ENCODE peak calls at places on chromosomes 3 and 15, in seven cellular contexts. X is HCT116, T is IMR-90, M is HepG2, S is A549, Y is K562, O is GM12878. L is an unnamed sample.
A peak's percentile ranks its signal among the peaks of the same experiment; 100 is the strongest.

GRCh38 chr3:101898752-101899169 is 49.4 kb downstream of the NFKBIZ start:
- DNase-seq in X (no peak), T (no peak), M (no peak), S (no peak), Y (no peak), O (peak; percentile 81), L (no peak)

GRCh38 chr3:12004741-12005513 is 739 bp downstream of the SYN2 start:
- DNase-seq in X (no peak), T (no peak), M (no peak), S (no peak), Y (no peak), O (no peak), L (peak; percentile 71)

GRCh38 chr3:171444291-171444690 is 15.9 kb downstream of the TNIK start:
- DNase-seq in X (no peak), T (no peak), M (no peak), S (no peak), Y (no peak), O (no peak), L (no peak)

GRCh38 chr3:53354945-53355498 is 7.7 kb upstream of the DCP1A start:
- DNase-seq in X (no peak), T (peak; percentile 37), M (no peak), S (no peak), Y (no peak), O (no peak), L (no peak)

GRCh38 chr3:133938770-133939495 is 43.3 kb upstream of the RAB6B start:
- DNase-seq in X (no peak), T (peak; percentile 23), M (no peak), S (no peak), Y (no peak), O (no peak), L (no peak)

GRCh38 chr3:51276046-51276445 is 109.0 kb upstream of the MANF start:
- DNase-seq in X (no peak), T (no peak), M (no peak), S (no peak), Y (no peak), O (no peak), L (no peak)

GRCh38 chr15:33094336-33094735 is 100.2 kb downstream of the FMN1 start:
- DNase-seq in X (no peak), T (peak; percentile 88), M (no peak), S (no peak), Y (no peak), O (no peak), L (no peak)

GRCh38 chr3:139456391-139456790 is 19.9 kb downstream of the RBP2 start:
- DNase-seq in X (no peak), T (no peak), M (no peak), S (no peak), Y (no peak), O (no peak), L (no peak)

GRCh38 chr15:69170597-69170996 is 10.2 kb downstream of the GLCE start:
- DNase-seq in X (no peak), T (no peak), M (no peak), S (no peak), Y (no peak), O (no peak), L (no peak)

GRCh38 chr3:89184151-89184550 is 76.7 kb downstream of the EPHA3 start:
- DNase-seq in X (no peak), T (no peak), M (no peak), S (no peak), Y (no peak), O (no peak), L (no peak)

GRCh38 chr3:138367912-138368311 is 19.5 kb downstream of the MRAS start:
- DNase-seq in X (no peak), T (peak; percentile 23), M (no peak), S (no peak), Y (peak; percentile 42), O (no peak), L (no peak)

GRCh38 chr3:52155912-52156311 is 1.7 kb upstream of the POC1A start:
- DNase-seq in X (no peak), T (no peak), M (no peak), S (no peak), Y (no peak), O (no peak), L (no peak)

GRCh38 chr3:194389269-194389668 is 9.8 kb downstream of the GP5 start:
- DNase-seq in X (no peak), T (no peak), M (no peak), S (no peak), Y (no peak), O (no peak), L (peak; percentile 24)

GRCh38 chr15:92541197-92542190 is 114.1 kb downstream of the FAM174B start:
- DNase-seq in X (no peak), T (no peak), M (no peak), S (no peak), Y (no peak), O (no peak), L (no peak)

GRCh38 chr15:70470556-70471191 is 292.7 kb downstream of the UACA start:
- DNase-seq in X (no peak), T (no peak), M (no peak), S (no peak), Y (no peak), O (no peak), L (no peak)

GRCh38 chr15:33860749-33861148 is 107.5 kb upstream of the CHRM5 start:
- DNase-seq in X (peak; percentile 13), T (peak; percentile 61), M (no peak), S (no peak), Y (no peak), O (no peak), L (no peak)

GRCh38 chr3:30544811-30545210 is 61.6 kb upstream of the TGFBR2 start:
- DNase-seq in X (no peak), T (peak; percentile 93), M (no peak), S (peak; percentile 66), Y (no peak), O (no peak), L (no peak)

GRCh38 chr3:70040386-70040785 is 40.9 kb downstream of the SAMMSON start:
- DNase-seq in X (no peak), T (no peak), M (no peak), S (peak; percentile 1), Y (no peak), O (no peak), L (no peak)

GRCh38 chr3:6444888-6445658 is 415.8 kb upstream of the GRM7 start:
- DNase-seq in X (no peak), T (no peak), M (no peak), S (no peak), Y (peak; percentile 14), O (no peak), L (no peak)

DNA sequence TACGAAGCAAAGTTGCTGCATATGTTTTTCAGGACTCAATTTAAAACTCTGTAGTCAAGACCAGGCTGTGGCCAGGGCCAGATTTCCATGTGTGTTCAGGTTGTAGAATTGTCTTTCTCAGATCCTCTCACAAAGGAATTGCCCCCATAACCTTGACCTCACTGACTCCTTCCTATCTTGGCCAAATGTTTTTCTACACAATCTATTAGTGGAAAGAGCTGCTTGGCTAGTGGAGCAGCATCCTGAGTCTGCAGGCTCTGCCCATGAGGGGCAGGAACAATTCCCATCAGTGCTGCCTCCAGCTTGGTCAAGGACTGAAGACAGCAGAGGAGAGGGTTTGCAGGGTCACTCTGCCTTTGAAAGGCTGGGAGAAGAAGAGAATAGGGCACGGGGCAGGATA is 6.9 kb upstream of the TBC1D21 start:
- DNase-seq in X (no peak), T (no peak), M (no peak), S (no peak), Y (no peak), O (no peak), L (no peak)
- TF ChIP-seq RAD21 in X (no peak), T (no peak), M (no peak), S (no peak), Y (no peak), O (no peak), L (no peak)

GRCh38 chr3:158711886-158712285 is 20.4 kb downstream of the RARRES1 start:
- DNase-seq in X (no peak), T (peak; percentile 91), M (no peak), S (peak; percentile 50), Y (no peak), O (no peak), L (no peak)

GRCh38 chr3:158712443-158712842 is 19.8 kb downstream of the RARRES1 start:
- DNase-seq in X (no peak), T (no peak), M (no peak), S (no peak), Y (no peak), O (no peak), L (no peak)

GRCh38 chr3:158713094-158713499 is 19.2 kb downstream of the RARRES1 start:
- DNase-seq in X (no peak), T (no peak), M (no peak), S (no peak), Y (no peak), O (no peak), L (no peak)

GRCh38 chr3:158710601-158711000 is 21.7 kb downstream of the RARRES1 start:
- DNase-seq in X (no peak), T (no peak), M (no peak), S (no peak), Y (no peak), O (no peak), L (no peak)

DNA sequence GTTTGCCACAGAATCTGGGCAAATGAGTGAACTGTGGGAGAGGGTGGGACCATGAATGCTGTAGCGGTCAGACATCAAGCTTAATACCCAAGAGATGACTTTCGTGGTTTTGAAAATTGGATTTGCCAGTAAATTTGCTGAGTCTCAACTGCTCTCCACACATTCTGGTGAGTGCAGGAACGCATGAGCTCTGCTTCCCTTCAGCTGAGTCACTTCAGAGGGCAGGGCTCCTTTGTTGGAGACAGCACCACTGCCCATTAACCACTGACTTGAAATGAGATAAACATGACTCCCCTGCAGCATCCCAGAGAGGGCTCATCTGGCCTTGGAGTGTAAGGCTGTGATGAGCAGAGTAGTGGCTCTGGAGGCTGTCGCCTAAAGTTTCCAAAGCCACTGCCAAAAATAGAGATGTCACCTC is 22.6 kb downstream of the RARRES1 start:
- DNase-seq in X (no peak), T (peak; percentile 99), M (no peak), S (peak; percentile 54), Y (no peak), O (no peak), L (no peak)
- TF ChIP-seq CEBPB in X (no peak), T (no peak), M (no peak), S (no peak), Y (no peak), O (no peak), L (no peak)

GRCh38 chr3:123406598-123406997 is 42.3 kb downstream of the ADCY5 start:
- DNase-seq in X (no peak), T (no peak), M (no peak), S (no peak), Y (no peak), O (no peak), L (no peak)
- TF ChIP-seq RAD21 in X (no peak), T (no peak), M (no peak), S (no peak), Y (no peak), O (no peak), L (no peak)

DNA sequence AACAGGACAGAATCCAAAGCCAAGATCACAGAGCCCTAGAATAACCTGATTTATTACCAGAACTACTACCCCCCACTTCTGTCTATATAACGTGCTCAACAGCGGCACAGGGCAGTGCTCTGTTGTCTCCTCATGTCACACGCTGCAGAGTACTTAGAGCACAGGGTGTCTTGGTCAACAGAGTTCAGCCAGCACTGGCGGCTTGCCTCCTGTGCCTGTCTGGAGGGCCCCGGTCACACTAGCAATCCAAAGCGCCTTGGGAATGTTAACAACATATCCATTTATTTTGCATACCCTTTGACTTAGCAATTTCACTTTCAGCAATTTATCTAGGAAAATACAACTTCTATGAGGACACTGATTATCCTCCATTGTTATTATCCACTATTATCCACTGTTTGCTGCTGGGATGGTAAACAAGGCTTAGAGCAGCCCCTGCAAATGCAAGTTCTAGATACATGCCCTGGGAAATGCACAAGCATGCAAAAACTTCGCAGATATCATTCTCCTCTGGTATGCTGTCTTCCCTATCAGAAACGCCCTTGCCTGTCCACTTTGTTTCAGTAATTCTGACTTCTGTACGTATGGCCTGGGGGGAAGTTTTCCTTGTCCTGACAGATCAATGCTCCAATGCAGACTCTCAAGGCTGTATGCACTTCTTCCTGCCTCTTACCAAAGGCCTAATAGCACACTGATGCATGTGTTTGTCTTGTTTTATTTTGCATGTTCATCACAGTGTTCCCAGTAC is 86.2 kb upstream of the OCA2 start:
- DNase-seq in X (no peak), T (no peak), M (no peak), S (no peak), Y (no peak), O (no peak), L (no peak)
- TF ChIP-seq CEBPB in X (no peak), T (no peak), M (no peak), S (no peak), Y (no peak), O (no peak), L (no peak)